ENCODE peak calls at places on chromosomes 5 and 9, in nine cellular contexts. One of them, this sample, is unnamed.

GRCh38 chr9:120723547-120723946 is 9.3 kb upstream of the MEGF9 start:
- DNase-seq in activated T-helper 1 cell treated with anti-CD3 and anti-CD28 coated beads, Interleukin-12 subunit alpha, Interleukin-12 subunit beta, Interleukin-2, Interleukin-4 antibody, amounts not matched to agents 30 ng/mL and 10 ng/mL and 1 ng/mL, durations not matched to agents 14 hours and 24 hours and 36 hours: no peak
- DNase-seq in stimulated activated CD4-positive, alpha-beta T cell treated with anti-CD3 and anti-CD28 coated beads, Interleukin-4, amount 100 ng/mL, for 1 hour: no peak
- DNase-seq in WTC11: no peak
- DNase-seq in dorsolateral prefrontal cortex: no peak
- DNase-seq in iPS-NIHi11: no peak
- DNase-seq in kidney epithelial cell: no peak
- DNase-seq in GDM1: no peak
- DNase-seq in activated T-helper 2 cell treated with anti-CD3 and anti-CD28 coated beads, Interferon-gamma antibody, Interleukin-2, Interleukin-4, amounts not matched to agents 10 μg/mL and 5 μg/mL and 100 μg/mL, durations not matched to agents 14 hours and 24 hours and 36 hours: no peak
- DNase-seq in this sample: no peak

GRCh38 chr9:96874947-96875459 is 20.7 kb upstream of the ZNF782 start:
- DNase-seq in activated T-helper 1 cell treated with anti-CD3 and anti-CD28 coated beads, Interleukin-12 subunit alpha, Interleukin-12 subunit beta, Interleukin-2, Interleukin-4 antibody, amounts not matched to agents 30 ng/mL and 10 ng/mL and 1 ng/mL, durations not matched to agents 14 hours and 24 hours and 36 hours: no peak
- DNase-seq in stimulated activated CD4-positive, alpha-beta T cell treated with anti-CD3 and anti-CD28 coated beads, Interleukin-4, amount 100 ng/mL, for 1 hour: no peak
- DNase-seq in WTC11: no peak
- DNase-seq in dorsolateral prefrontal cortex: no peak
- DNase-seq in iPS-NIHi11: no peak
- DNase-seq in kidney epithelial cell: peak; percentile 93
- DNase-seq in GDM1: no peak
- DNase-seq in activated T-helper 2 cell treated with anti-CD3 and anti-CD28 coated beads, Interferon-gamma antibody, Interleukin-2, Interleukin-4, amounts not matched to agents 10 μg/mL and 5 μg/mL and 100 μg/mL, durations not matched to agents 14 hours and 24 hours and 36 hours: no peak
- DNase-seq in this sample: peak; percentile 43

GRCh38 chr5:33558489-33558888 is 117.7 kb downstream of the TARS1 start:
- DNase-seq in activated T-helper 1 cell treated with anti-CD3 and anti-CD28 coated beads, Interleukin-12 subunit alpha, Interleukin-12 subunit beta, Interleukin-2, Interleukin-4 antibody, amounts not matched to agents 30 ng/mL and 10 ng/mL and 1 ng/mL, durations not matched to agents 14 hours and 24 hours and 36 hours: no peak
- DNase-seq in stimulated activated CD4-positive, alpha-beta T cell treated with anti-CD3 and anti-CD28 coated beads, Interleukin-4, amount 100 ng/mL, for 1 hour: no peak
- DNase-seq in WTC11: no peak
- DNase-seq in dorsolateral prefrontal cortex: no peak
- DNase-seq in iPS-NIHi11: no peak
- DNase-seq in kidney epithelial cell: no peak
- DNase-seq in GDM1: no peak
- DNase-seq in activated T-helper 2 cell treated with anti-CD3 and anti-CD28 coated beads, Interferon-gamma antibody, Interleukin-2, Interleukin-4, amounts not matched to agents 10 μg/mL and 5 μg/mL and 100 μg/mL, durations not matched to agents 14 hours and 24 hours and 36 hours: no peak
- DNase-seq in this sample: no peak

GRCh38 chr5:145118109-145118508 is 717.0 kb downstream of the PRELID2 start:
- DNase-seq in activated T-helper 1 cell treated with anti-CD3 and anti-CD28 coated beads, Interleukin-12 subunit alpha, Interleukin-12 subunit beta, Interleukin-2, Interleukin-4 antibody, amounts not matched to agents 30 ng/mL and 10 ng/mL and 1 ng/mL, durations not matched to agents 14 hours and 24 hours and 36 hours: no peak
- DNase-seq in stimulated activated CD4-positive, alpha-beta T cell treated with anti-CD3 and anti-CD28 coated beads, Interleukin-4, amount 100 ng/mL, for 1 hour: no peak
- DNase-seq in WTC11: no peak
- DNase-seq in dorsolateral prefrontal cortex: no peak
- DNase-seq in iPS-NIHi11: no peak
- DNase-seq in kidney epithelial cell: no peak
- DNase-seq in GDM1: no peak
- DNase-seq in activated T-helper 2 cell treated with anti-CD3 and anti-CD28 coated beads, Interferon-gamma antibody, Interleukin-2, Interleukin-4, amounts not matched to agents 10 μg/mL and 5 μg/mL and 100 μg/mL, durations not matched to agents 14 hours and 24 hours and 36 hours: no peak
- DNase-seq in this sample: no peak

GRCh38 chr5:171421331-171422262 is 2.1 kb downstream of the FGF18 start:
- DNase-seq in activated T-helper 1 cell treated with anti-CD3 and anti-CD28 coated beads, Interleukin-12 subunit alpha, Interleukin-12 subunit beta, Interleukin-2, Interleukin-4 antibody, amounts not matched to agents 30 ng/mL and 10 ng/mL and 1 ng/mL, durations not matched to agents 14 hours and 24 hours and 36 hours: no peak
- DNase-seq in stimulated activated CD4-positive, alpha-beta T cell treated with anti-CD3 and anti-CD28 coated beads, Interleukin-4, amount 100 ng/mL, for 1 hour: no peak
- DNase-seq in WTC11: no peak
- DNase-seq in dorsolateral prefrontal cortex: no peak
- DNase-seq in iPS-NIHi11: no peak
- DNase-seq in kidney epithelial cell: no peak
- DNase-seq in GDM1: no peak
- DNase-seq in activated T-helper 2 cell treated with anti-CD3 and anti-CD28 coated beads, Interferon-gamma antibody, Interleukin-2, Interleukin-4, amounts not matched to agents 10 μg/mL and 5 μg/mL and 100 μg/mL, durations not matched to agents 14 hours and 24 hours and 36 hours: no peak
- DNase-seq in this sample: no peak

GRCh38 chr5:62901001-62901400 is 322.4 kb downstream of the LRRC70 start:
- DNase-seq in activated T-helper 1 cell treated with anti-CD3 and anti-CD28 coated beads, Interleukin-12 subunit alpha, Interleukin-12 subunit beta, Interleukin-2, Interleukin-4 antibody, amounts not matched to agents 30 ng/mL and 10 ng/mL and 1 ng/mL, durations not matched to agents 14 hours and 24 hours and 36 hours: no peak
- DNase-seq in stimulated activated CD4-positive, alpha-beta T cell treated with anti-CD3 and anti-CD28 coated beads, Interleukin-4, amount 100 ng/mL, for 1 hour: no peak
- DNase-seq in WTC11: no peak
- DNase-seq in dorsolateral prefrontal cortex: no peak
- DNase-seq in iPS-NIHi11: no peak
- DNase-seq in kidney epithelial cell: no peak
- DNase-seq in GDM1: no peak
- DNase-seq in activated T-helper 2 cell treated with anti-CD3 and anti-CD28 coated beads, Interferon-gamma antibody, Interleukin-2, Interleukin-4, amounts not matched to agents 10 μg/mL and 5 μg/mL and 100 μg/mL, durations not matched to agents 14 hours and 24 hours and 36 hours: no peak
- DNase-seq in this sample: no peak

GRCh38 chr5:175696139-175696854 is 38.4 kb downstream of the HRH2 start:
- DNase-seq in activated T-helper 1 cell treated with anti-CD3 and anti-CD28 coated beads, Interleukin-12 subunit alpha, Interleukin-12 subunit beta, Interleukin-2, Interleukin-4 antibody, amounts not matched to agents 30 ng/mL and 10 ng/mL and 1 ng/mL, durations not matched to agents 14 hours and 24 hours and 36 hours: peak; percentile 63
- DNase-seq in stimulated activated CD4-positive, alpha-beta T cell treated with anti-CD3 and anti-CD28 coated beads, Interleukin-4, amount 100 ng/mL, for 1 hour: peak; percentile 81
- DNase-seq in WTC11: peak; percentile 84
- DNase-seq in dorsolateral prefrontal cortex: no peak
- DNase-seq in iPS-NIHi11: peak; percentile 81
- DNase-seq in kidney epithelial cell: no peak
- DNase-seq in GDM1: peak; percentile 91
- DNase-seq in activated T-helper 2 cell treated with anti-CD3 and anti-CD28 coated beads, Interferon-gamma antibody, Interleukin-2, Interleukin-4, amounts not matched to agents 10 μg/mL and 5 μg/mL and 100 μg/mL, durations not matched to agents 14 hours and 24 hours and 36 hours: peak; percentile 70
- DNase-seq in this sample: peak; percentile 50

GRCh38 chr9:137166242-137167112 is 3.4 kb downstream of the LRRC26 start:
- DNase-seq in activated T-helper 1 cell treated with anti-CD3 and anti-CD28 coated beads, Interleukin-12 subunit alpha, Interleukin-12 subunit beta, Interleukin-2, Interleukin-4 antibody, amounts not matched to agents 30 ng/mL and 10 ng/mL and 1 ng/mL, durations not matched to agents 14 hours and 24 hours and 36 hours: no peak
- DNase-seq in stimulated activated CD4-positive, alpha-beta T cell treated with anti-CD3 and anti-CD28 coated beads, Interleukin-4, amount 100 ng/mL, for 1 hour: no peak
- DNase-seq in WTC11: no peak
- DNase-seq in dorsolateral prefrontal cortex: peak; percentile 41
- DNase-seq in iPS-NIHi11: no peak
- DNase-seq in kidney epithelial cell: no peak
- DNase-seq in GDM1: no peak
- DNase-seq in activated T-helper 2 cell treated with anti-CD3 and anti-CD28 coated beads, Interferon-gamma antibody, Interleukin-2, Interleukin-4, amounts not matched to agents 10 μg/mL and 5 μg/mL and 100 μg/mL, durations not matched to agents 14 hours and 24 hours and 36 hours: no peak
- DNase-seq in this sample: no peak

GRCh38 chr5:10518352-10518751 is 45.5 kb upstream of the ANKRD33B start:
- DNase-seq in activated T-helper 1 cell treated with anti-CD3 and anti-CD28 coated beads, Interleukin-12 subunit alpha, Interleukin-12 subunit beta, Interleukin-2, Interleukin-4 antibody, amounts not matched to agents 30 ng/mL and 10 ng/mL and 1 ng/mL, durations not matched to agents 14 hours and 24 hours and 36 hours: no peak
- DNase-seq in stimulated activated CD4-positive, alpha-beta T cell treated with anti-CD3 and anti-CD28 coated beads, Interleukin-4, amount 100 ng/mL, for 1 hour: no peak
- DNase-seq in WTC11: no peak
- DNase-seq in dorsolateral prefrontal cortex: no peak
- DNase-seq in iPS-NIHi11: no peak
- DNase-seq in kidney epithelial cell: no peak
- DNase-seq in GDM1: no peak
- DNase-seq in activated T-helper 2 cell treated with anti-CD3 and anti-CD28 coated beads, Interferon-gamma antibody, Interleukin-2, Interleukin-4, amounts not matched to agents 10 μg/mL and 5 μg/mL and 100 μg/mL, durations not matched to agents 14 hours and 24 hours and 36 hours: no peak
- DNase-seq in this sample: no peak

GRCh38 chr9:72274916-72275315 is 90.1 kb downstream of the ZFAND5 start:
- DNase-seq in activated T-helper 1 cell treated with anti-CD3 and anti-CD28 coated beads, Interleukin-12 subunit alpha, Interleukin-12 subunit beta, Interleukin-2, Interleukin-4 antibody, amounts not matched to agents 30 ng/mL and 10 ng/mL and 1 ng/mL, durations not matched to agents 14 hours and 24 hours and 36 hours: no peak
- DNase-seq in stimulated activated CD4-positive, alpha-beta T cell treated with anti-CD3 and anti-CD28 coated beads, Interleukin-4, amount 100 ng/mL, for 1 hour: no peak
- DNase-seq in WTC11: no peak
- DNase-seq in dorsolateral prefrontal cortex: no peak
- DNase-seq in iPS-NIHi11: no peak
- DNase-seq in kidney epithelial cell: no peak
- DNase-seq in GDM1: no peak
- DNase-seq in activated T-helper 2 cell treated with anti-CD3 and anti-CD28 coated beads, Interferon-gamma antibody, Interleukin-2, Interleukin-4, amounts not matched to agents 10 μg/mL and 5 μg/mL and 100 μg/mL, durations not matched to agents 14 hours and 24 hours and 36 hours: no peak
- DNase-seq in this sample: no peak

GRCh38 chr9:103731541-103731940 is 362.6 kb upstream of the SMC2 start:
- DNase-seq in activated T-helper 1 cell treated with anti-CD3 and anti-CD28 coated beads, Interleukin-12 subunit alpha, Interleukin-12 subunit beta, Interleukin-2, Interleukin-4 antibody, amounts not matched to agents 30 ng/mL and 10 ng/mL and 1 ng/mL, durations not matched to agents 14 hours and 24 hours and 36 hours: no peak
- DNase-seq in stimulated activated CD4-positive, alpha-beta T cell treated with anti-CD3 and anti-CD28 coated beads, Interleukin-4, amount 100 ng/mL, for 1 hour: no peak
- DNase-seq in WTC11: no peak
- DNase-seq in dorsolateral prefrontal cortex: no peak
- DNase-seq in iPS-NIHi11: no peak
- DNase-seq in kidney epithelial cell: no peak
- DNase-seq in GDM1: no peak
- DNase-seq in activated T-helper 2 cell treated with anti-CD3 and anti-CD28 coated beads, Interferon-gamma antibody, Interleukin-2, Interleukin-4, amounts not matched to agents 10 μg/mL and 5 μg/mL and 100 μg/mL, durations not matched to agents 14 hours and 24 hours and 36 hours: no peak
- DNase-seq in this sample: no peak

GRCh38 chr5:150848271-150848670 is 1.9 kb downstream of the IRGM start:
- DNase-seq in activated T-helper 1 cell treated with anti-CD3 and anti-CD28 coated beads, Interleukin-12 subunit alpha, Interleukin-12 subunit beta, Interleukin-2, Interleukin-4 antibody, amounts not matched to agents 30 ng/mL and 10 ng/mL and 1 ng/mL, durations not matched to agents 14 hours and 24 hours and 36 hours: no peak
- DNase-seq in stimulated activated CD4-positive, alpha-beta T cell treated with anti-CD3 and anti-CD28 coated beads, Interleukin-4, amount 100 ng/mL, for 1 hour: no peak
- DNase-seq in WTC11: no peak
- DNase-seq in dorsolateral prefrontal cortex: no peak
- DNase-seq in iPS-NIHi11: no peak
- DNase-seq in kidney epithelial cell: no peak
- DNase-seq in GDM1: no peak
- DNase-seq in activated T-helper 2 cell treated with anti-CD3 and anti-CD28 coated beads, Interferon-gamma antibody, Interleukin-2, Interleukin-4, amounts not matched to agents 10 μg/mL and 5 μg/mL and 100 μg/mL, durations not matched to agents 14 hours and 24 hours and 36 hours: no peak
- DNase-seq in this sample: no peak

GRCh38 chr9:98192503-98193335 is at the start of gene CORO2A:
- DNase-seq in activated T-helper 1 cell treated with anti-CD3 and anti-CD28 coated beads, Interleukin-12 subunit alpha, Interleukin-12 subunit beta, Interleukin-2, Interleukin-4 antibody, amounts not matched to agents 30 ng/mL and 10 ng/mL and 1 ng/mL, durations not matched to agents 14 hours and 24 hours and 36 hours: peak; percentile 66
- DNase-seq in stimulated activated CD4-positive, alpha-beta T cell treated with anti-CD3 and anti-CD28 coated beads, Interleukin-4, amount 100 ng/mL, for 1 hour: peak; percentile 75
- DNase-seq in WTC11: peak; percentile 89
- DNase-seq in dorsolateral prefrontal cortex: peak; percentile 55
- DNase-seq in iPS-NIHi11: peak; percentile 90
- DNase-seq in kidney epithelial cell: no peak
- DNase-seq in GDM1: peak; percentile 75
- DNase-seq in activated T-helper 2 cell treated with anti-CD3 and anti-CD28 coated beads, Interferon-gamma antibody, Interleukin-2, Interleukin-4, amounts not matched to agents 10 μg/mL and 5 μg/mL and 100 μg/mL, durations not matched to agents 14 hours and 24 hours and 36 hours: peak; percentile 59
- DNase-seq in this sample: peak; percentile 47

GRCh38 chr5:78359831-78360673 is at the start of gene SCAMP1:
- DNase-seq in activated T-helper 1 cell treated with anti-CD3 and anti-CD28 coated beads, Interleukin-12 subunit alpha, Interleukin-12 subunit beta, Interleukin-2, Interleukin-4 antibody, amounts not matched to agents 30 ng/mL and 10 ng/mL and 1 ng/mL, durations not matched to agents 14 hours and 24 hours and 36 hours: peak; percentile 93
- DNase-seq in stimulated activated CD4-positive, alpha-beta T cell treated with anti-CD3 and anti-CD28 coated beads, Interleukin-4, amount 100 ng/mL, for 1 hour: peak; percentile 93
- DNase-seq in WTC11: peak; percentile 86
- DNase-seq in dorsolateral prefrontal cortex: peak; percentile 85
- DNase-seq in iPS-NIHi11: peak; percentile 96
- DNase-seq in kidney epithelial cell: peak; percentile 68
- DNase-seq in GDM1: peak; percentile 96
- DNase-seq in activated T-helper 2 cell treated with anti-CD3 and anti-CD28 coated beads, Interferon-gamma antibody, Interleukin-2, Interleukin-4, amounts not matched to agents 10 μg/mL and 5 μg/mL and 100 μg/mL, durations not matched to agents 14 hours and 24 hours and 36 hours: peak; percentile 91
- DNase-seq in this sample: peak; percentile 88